ENCODE peak calls at places on chromosomes 4 and X, in five cellular contexts. Z is GM12878, Y is HepG2, J is NT2/D1, A is H1. M is an unnamed sample.
A peak's percentile ranks its signal among the peaks of the same experiment; 100 is the strongest.

GRCh38 chrX:56758456-56758855 is 29.4 kb downstream of the NBDY start:
- DNase-seq in Z (no peak), J (no peak), Y (no peak), A (no peak), M (no peak)

GRCh38 chr4:185282968-185283367 is 73.6 kb downstream of the SNX25 start:
- DNase-seq in J (no peak), A (no peak), Z (no peak), Y (no peak), M (no peak)

GRCh38 chr4:16155503-16156169 is 70.6 kb downstream of the TAPT1 start:
- DNase-seq in J (no peak), Z (no peak), Y (no peak), A (no peak), M (no peak)

GRCh38 chr4:139175647-139176298 is 1.2 kb downstream of the ELF2 start:
- DNase-seq in A (no peak), Z (no peak), J (no peak), Y (no peak), M (no peak)

GRCh38 chr4:15836362-15836761 is 58.2 kb downstream of the CD38 start:
- DNase-seq in Z (no peak), A (no peak), J (no peak), Y (no peak), M (no peak)

GRCh38 chrX:135520022-135520552 is 373 bp upstream of the INTS6L start:
- DNase-seq in Y (no peak), J (no peak), Z (no peak), A (no peak), M (no peak)

GRCh38 chr4:38166082-38166481 is 205.9 kb downstream of the PTTG2 start:
- DNase-seq in Y (no peak), Z (no peak), J (no peak), A (no peak), M (no peak)

GRCh38 chr4:138192113-138192512 is 50.0 kb downstream of the SLC7A11 start:
- DNase-seq in A (no peak), Z (no peak), J (no peak), Y (peak; percentile 68), M (no peak)

GRCh38 chr4:160831165-160831922 is 1332.5 kb downstream of the FSTL5 start:
- DNase-seq in Y (no peak), Z (no peak), A (no peak), J (no peak), M (no peak)

GRCh38 chr4:182144621-182145359 is 98.4 kb upstream of the TENM3 start:
- DNase-seq in Z (no peak), J (no peak), A (peak; percentile 65), Y (no peak), M (peak; percentile 26)

GRCh38 chr4:108337923-108338322 is 169.2 kb upstream of the LEF1 start:
- DNase-seq in A (no peak), Y (peak; percentile 1), J (no peak), Z (no peak), M (no peak)

GRCh38 chrX:103503163-103503852 is 16.0 kb downstream of the RAB40A start:
- DNase-seq in A (no peak), Y (no peak), J (no peak), Z (no peak), M (peak; percentile 20)
- TF ChIP-seq SUZ12 in A (no peak), Y (no peak), J (no peak), Z (no peak), M (no peak)

GRCh38 chr4:1403591-1404572 is 2.4 kb downstream of the NKX1-1 start:
- DNase-seq in A (no peak), Z (no peak), J (no peak), Y (no peak), M (no peak)
- TF ChIP-seq SUZ12 in A (no peak), Z (no peak), J (no peak), Y (no peak), M (no peak)

GRCh38 chr4:153619811-153620210 is 64.3 kb upstream of the TLR2 start:
- DNase-seq in J (no peak), Y (no peak), A (no peak), Z (no peak), M (no peak)

GRCh38 chr4:153620352-153620751 is 63.7 kb upstream of the TLR2 start:
- DNase-seq in Z (no peak), J (no peak), A (no peak), Y (no peak), M (no peak)

GRCh38 chr4:153612878-153613277 is 71.2 kb upstream of the TLR2 start:
- DNase-seq in A (no peak), Z (no peak), J (no peak), Y (no peak), M (no peak)

GRCh38 chr4:153618831-153619230 is 65.2 kb upstream of the TLR2 start:
- DNase-seq in Z (no peak), J (no peak), Y (no peak), A (no peak), M (no peak)

DNA sequence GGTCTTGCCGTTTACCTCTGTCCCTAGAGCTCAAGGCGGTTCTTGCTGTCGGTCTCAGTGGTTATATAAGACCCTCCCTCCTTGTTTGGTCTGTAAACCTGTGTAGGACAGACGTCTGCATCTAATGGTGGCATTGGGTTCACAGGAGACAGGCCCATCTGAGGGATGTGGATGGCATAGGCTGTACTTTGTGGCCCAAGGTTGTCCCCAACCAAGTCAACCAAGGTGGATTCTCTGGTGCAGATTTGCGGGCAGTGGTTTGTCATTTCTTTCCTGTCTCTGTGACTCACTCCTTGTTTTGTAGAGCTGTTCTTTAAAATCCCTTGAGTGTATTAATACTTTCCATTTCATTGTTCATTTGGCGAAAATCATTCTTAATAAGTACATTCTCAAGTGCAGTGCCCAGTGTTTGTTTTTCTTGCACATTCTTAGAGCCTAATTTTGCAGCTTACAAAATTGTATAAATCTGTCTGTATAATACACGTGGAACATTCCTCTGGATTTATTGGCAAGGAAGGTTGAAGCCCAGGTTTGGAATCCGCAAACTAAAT is 68.0 kb upstream of the TLR2 start:
- DNase-seq in Y (no peak), Z (no peak), A (no peak), J (no peak), M (no peak)
- TF ChIP-seq SUZ12 in Y (no peak), Z (no peak), A (no peak), J (no peak), M (no peak)

GRCh38 chr4:73127839-73128448 is 58.4 kb upstream of the COX18 start:
- DNase-seq in Z (no peak), A (no peak), J (no peak), Y (peak; percentile 9), M (peak; percentile 40)
- TF ChIP-seq SUZ12 in Z (no peak), A (no peak), J (no peak), Y (no peak), M (no peak)

M was measured in HEK293T.